ENCODE peak calls at places on chromosomes 12 and 14, in five cellular contexts. H is LoVo; F is effector memory CD8-positive, alpha-beta T cell; I is stimulated activated CD4-positive, alpha-beta T cell treated with anti-CD3 and anti-CD28 coated beads, Interleukin-2, amount 100 ng/mL, for 24 hours; B is HT-29. O is an unnamed sample.

GRCh38 chr14:64682173-64682710 is 22.0 kb upstream of the PLEKHG3 start:
- DNase-seq in I (no peak), B (no peak), H (no peak), F (no peak), O (peak)

GRCh38 chr14:68564236-68564825 is 228.5 kb downstream of the ZFP36L1 start:
- DNase-seq in F (no peak), I (no peak), H (no peak), B (no peak), O (no peak)

GRCh38 chr12:111270128-111270651 is 98.7 kb downstream of the PHETA1 start:
- DNase-seq in F (no peak), B (no peak), H (no peak), I (no peak), O (no peak)

GRCh38 chr12:13128291-13129000 is 25.0 kb upstream of the GSG1 start:
- DNase-seq in I (no peak), F (no peak), B (no peak), H (no peak), O (no peak)

GRCh38 chr12:3271639-3272038 is 194.5 kb downstream of the TSPAN9 start:
- DNase-seq in I (no peak), H (no peak), B (no peak), F (no peak), O (no peak)

GRCh38 chr12:7645395-7646177 is 20.1 kb downstream of the APOBEC1 start:
- DNase-seq in F (peak), H (peak), B (peak), I (peak), O (peak)

GRCh38 chr12:126493366-126494108 is 1428.3 kb downstream of the AACS start:
- DNase-seq in F (no peak), I (no peak), B (no peak), H (no peak), O (no peak)

GRCh38 chr12:29082522-29082921 is 66.6 kb upstream of the FAR2 start:
- DNase-seq in B (no peak), F (no peak), I (no peak), H (no peak), O (no peak)

GRCh38 chr14:93764211-93764659 is 24.1 kb downstream of the PRIMA1 start:
- DNase-seq in I (no peak), B (no peak), H (peak), F (no peak), O (no peak)

GRCh38 chr12:97267803-97268202 is 194.8 kb upstream of the RMST start:
- DNase-seq in F (no peak), I (no peak), H (no peak), B (no peak), O (no peak)

GRCh38 chr14:22276913-22277816 is 311.9 kb downstream of the DAD1 start:
- DNase-seq in F (no peak), H (peak), I (no peak), B (peak), O (peak)

GRCh38 chr14:70885343-70886014 is 21.8 kb upstream of the PCNX1 start:
- DNase-seq in H (no peak), I (peak), F (no peak), B (no peak), O (no peak)

GRCh38 chr12:49358548-49359141 is 8.6 kb upstream of the SPATS2 start:
- DNase-seq in B (peak), H (peak), I (peak), F (peak), O (peak)

GRCh38 chr12:113246478-113247122 is 25.3 kb downstream of the TPCN1 start:
- DNase-seq in I (no peak), B (no peak), H (no peak), F (no peak), O (no peak)

GRCh38 chr14:33938131-33938949 is 12.5 kb downstream of the EGLN3 start:
- DNase-seq in B (peak), I (no peak), H (peak), F (no peak), O (peak)

GRCh38 chr14:74948228-74949175 is 6.9 kb downstream of the PGF start:
- DNase-seq in I (no peak), B (no peak), H (no peak), F (no peak), O (no peak)

GRCh38 chr12:232731-233614 is 19.0 kb upstream of the SLC6A12 start:
- DNase-seq in I (no peak), B (no peak), F (no peak), H (no peak), O (no peak)